ENCODE peak calls at places on chromosome 15, in seven cellular contexts. J is esophagus muscularis mucosa, L is A549, D is stomach, R is ovary, C is transverse colon, U is SK-N-SH. T is an unnamed sample. For H3K4me1, the result is how much of the 10 kb centered on the place peaks cover.

GRCh38 chr15:29569533-29570092 is 252.7 kb downstream of the TJP1 start:
- DNase-seq in L (no peak), D (no peak), J (peak), R (no peak), C (no peak), U (no peak), T (no peak)

GRCh38 chr15:25242957-25243799 is 195.6 kb downstream of the UBE3A start:
- DNase-seq in U (no peak), C (no peak), J (no peak), R (peak), L (no peak), D (peak), T (no peak)

GRCh38 chr15:50134524-50135024 is 15.5 kb upstream of the ATP8B4 start:
- DNase-seq in U (no peak), R (no peak), C (no peak), D (no peak), J (no peak), L (peak), T (no peak)

GRCh38 chr15:76994496-76994895 is 430 bp upstream of the PSTPIP1 start:
- DNase-seq in L (no peak), J (no peak), U (no peak), D (no peak), C (peak), R (peak), T (no peak)

GRCh38 chr15:93026359-93026758 is 62.7 kb downstream of the RGMA start:
- DNase-seq in R (peak), J (no peak), L (no peak), C (no peak), U (no peak), D (no peak), T (no peak)

GRCh38 chr15:83046558-83047127 is 20.4 kb downstream of the BTBD1 start:
- DNase-seq in C (no peak), J (no peak), U (no peak), R (no peak), D (no peak), L (no peak), T (no peak)

GRCh38 chr15:97968380-97968779 is 7.9 kb downstream of the ARRDC4 start:
- DNase-seq in C (no peak), D (no peak), R (no peak), J (no peak), L (no peak), U (no peak), T (no peak)

GRCh38 chr15:66038387-66039116 is 169.3 kb downstream of the RAB11A start:
- DNase-seq in C (no peak), L (no peak), J (no peak), R (no peak), U (no peak), D (no peak), T (no peak)

GRCh38 chr15:63923993-63924950 is 90.5 kb upstream of the HERC1 start:
- DNase-seq in R (no peak), C (no peak), D (no peak), L (no peak), U (no peak), J (no peak), T (no peak)

GRCh38 chr15:63050737-63051700 is 8.5 kb downstream of the TPM1 start:
- DNase-seq in D (no peak), C (peak), J (no peak), R (no peak), U (no peak), L (peak), T (no peak)

GRCh38 chr15:35123743-35124142 is 38.6 kb upstream of the NANOGP8 start:
- DNase-seq in D (no peak), R (no peak), C (no peak), L (no peak), U (no peak), J (no peak), T (no peak)

GRCh38 chr15:93235926-93236781 is 147.1 kb upstream of the RGMA start:
- DNase-seq in D (peak), C (peak), L (peak), U (no peak), R (no peak), J (peak), T (peak)

GRCh38 chr15:47124430-47125102 is 592.7 kb upstream of the SEMA6D start:
- DNase-seq in R (no peak), D (no peak), U (no peak), J (no peak), C (no peak), L (no peak), T (no peak)

GRCh38 chr15:51267714-51268105 is 70.7 kb downstream of the CYP19A1 start:
- DNase-seq in U (peak), L (no peak), J (no peak), R (no peak), C (no peak), D (no peak), T (peak)

GRCh38 chr15:33608714-33609113 is 297.9 kb downstream of the RYR3 start:
- DNase-seq in R (no peak), L (peak), D (no peak), U (peak), J (no peak), C (no peak), T (no peak)

GRCh38 chr15:88695046-88695445 is 56.2 kb downstream of the ISG20 start:
- DNase-seq in J (no peak), D (no peak), U (no peak), R (no peak), C (no peak), L (no peak), T (no peak)

GRCh38 chr15:83653639-83654378 is at the start of gene ADAMTSL3:
- DNase-seq in R (peak), J (peak), C (peak), U (peak), L (peak), D (peak), T (no peak)

GRCh38 chr15:97522362-97522761 is 438.1 kb upstream of the ARRDC4 start:
- DNase-seq in R (no peak), L (no peak), J (no peak), U (no peak), D (no peak), C (no peak), T (no peak)

GRCh38 chr15:23835944-23836343 is 148.8 kb upstream of the NDN start:
- DNase-seq in J (no peak), L (peak), C (no peak), D (no peak), R (no peak), U (no peak), T (no peak)

GRCh38 chr15:56832125-56832524 is 86.3 kb upstream of the TCF12 start:
- DNase-seq in D (peak), L (peak), U (no peak), C (peak), R (no peak), J (no peak), T (no peak)

GRCh38 chr15:71802770-71803169 is 7.6 kb upstream of the NR2E3 start:
- DNase-seq in R (no peak), C (no peak), J (no peak), L (no peak), D (no peak), U (no peak), T (no peak)

GRCh38 chr15:96410175-96411055 is 79.9 kb downstream of the NR2F2 start:
- DNase-seq in R (no peak), U (no peak), J (peak), L (no peak), C (no peak), D (no peak), T (no peak)

GRCh38 chr15:87706001-87706400 is 550.5 kb downstream of the NTRK3 start:
- DNase-seq in R (no peak), U (no peak), J (peak), L (no peak), D (no peak), C (no peak), T (no peak)

GRCh38 chr15:73632670-73633058 is 525 bp downstream of the NPTN start:
- DNase-seq in U (no peak), J (no peak), D (peak), C (no peak), L (no peak), R (no peak), T (no peak)

GRCh38 chr15:48601095-48601494 is 44.4 kb downstream of the FBN1 start:
- DNase-seq in C (no peak), R (no peak), U (no peak), J (no peak), D (no peak), L (no peak), T (no peak)

GRCh38 chr15:48595988-48596387 is 49.5 kb downstream of the FBN1 start:
- DNase-seq in C (no peak), R (no peak), J (no peak), U (no peak), L (no peak), D (no peak), T (no peak)

GRCh38 chr15:48592929-48593328 is 52.6 kb downstream of the FBN1 start:
- DNase-seq in R (no peak), L (no peak), J (no peak), D (no peak), U (no peak), C (no peak), T (no peak)

GRCh38 chr15:48596415-48596814 is 49.1 kb downstream of the FBN1 start:
- DNase-seq in C (no peak), R (no peak), U (no peak), L (no peak), D (no peak), J (no peak), T (no peak)

DNA sequence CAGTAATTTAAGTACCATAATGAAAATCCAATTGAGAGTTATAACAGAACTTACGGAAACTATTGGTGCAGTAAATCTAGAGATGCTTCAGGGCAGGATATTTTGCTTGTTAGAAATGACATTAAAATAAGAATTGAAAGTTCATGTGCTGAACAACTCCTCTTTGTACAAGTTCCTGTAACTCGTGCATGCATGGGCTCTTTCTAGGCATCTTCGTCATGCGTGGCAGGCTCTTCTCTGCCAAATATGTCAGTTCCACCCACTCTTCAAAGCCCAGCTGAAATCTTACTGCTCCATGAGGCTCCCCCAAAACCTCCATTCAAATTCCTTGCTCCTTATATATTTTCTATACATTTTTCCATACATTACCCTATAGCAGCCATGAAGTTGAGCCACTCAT is 48.7 kb downstream of the FBN1 start:
- DNase-seq in L (no peak), C (no peak), U (no peak), D (no peak), J (no peak), R (no peak), T (no peak)
- H3K4me3 ChIP-seq in L (no peak), C (no peak), U (no peak), D (no peak), J (no peak), R (no peak), T (no peak)

GRCh38 chr15:30973379-30973778 is 18.0 kb downstream of the MTMR10 start:
- DNase-seq in J (no peak), D (no peak), U (no peak), L (no peak), C (no peak), R (no peak), T (no peak)

GRCh38 chr15:30974112-30974511 is 17.3 kb downstream of the MTMR10 start:
- DNase-seq in D (no peak), J (no peak), R (no peak), U (no peak), L (no peak), C (no peak), T (no peak)

GRCh38 chr15:30984118-30984517 is 7.3 kb downstream of the MTMR10 start:
- DNase-seq in U (no peak), D (no peak), L (no peak), C (no peak), J (no peak), R (no peak), T (no peak)

GRCh38 chr15:30979457-30979856 is 12.0 kb downstream of the MTMR10 start:
- DNase-seq in R (no peak), J (no peak), U (no peak), C (no peak), D (no peak), L (no peak), T (no peak)

DNA sequence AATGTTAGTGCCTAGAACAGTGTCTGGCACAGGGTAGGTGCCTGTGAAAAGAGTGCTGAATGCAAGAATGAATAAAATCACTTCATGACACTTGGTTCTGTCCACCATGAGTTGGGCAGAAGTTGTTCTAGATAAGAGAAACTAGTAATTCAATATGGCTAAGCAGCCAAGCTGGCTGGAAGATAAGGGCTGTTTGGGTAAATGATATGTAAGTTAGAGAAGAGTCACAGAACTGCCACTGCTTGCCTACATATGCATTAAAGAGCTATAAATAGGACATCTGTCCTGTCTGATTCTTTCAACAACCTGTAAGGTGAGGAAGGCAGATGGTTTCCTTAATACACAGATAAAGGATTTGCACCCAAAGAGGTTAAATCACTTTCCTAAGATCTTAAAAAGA is 13.1 kb downstream of the MTMR10 start:
- DNase-seq in J (no peak), R (no peak), D (no peak), C (no peak), U (no peak), L (no peak), T (no peak)
- H3K4me1 ChIP-seq in J (under half), R (under half), D (half or more), C (under half), U (under half), L (under half), T (half or more)

GRCh38 chr15:58458076-58458475 is 26.3 kb downstream of the LIPC start:
- DNase-seq in U (no peak), R (no peak), D (no peak), J (no peak), C (no peak), L (no peak), T (no peak)

GRCh38 chr15:58459562-58459961 is 27.8 kb downstream of the LIPC start:
- DNase-seq in D (no peak), U (no peak), R (no peak), J (no peak), L (no peak), C (peak), T (no peak)

GRCh38 chr15:58459045-58459444 is 27.3 kb downstream of the LIPC start:
- DNase-seq in L (no peak), D (no peak), U (no peak), J (no peak), R (no peak), C (no peak), T (no peak)

GRCh38 chr15:58454950-58455401 is 23.2 kb downstream of the LIPC start:
- DNase-seq in U (no peak), C (no peak), R (no peak), J (no peak), D (no peak), L (no peak), T (no peak)

GRCh38 chr15:58457466-58457965 is 25.7 kb downstream of the LIPC start:
- DNase-seq in R (no peak), J (no peak), L (no peak), C (no peak), D (no peak), U (no peak), T (no peak)
- TF ChIP-seq EP300 in R (no peak), J (no peak), L (no peak), C (no peak), D (no peak), U (no peak), T (no peak)

DNA sequence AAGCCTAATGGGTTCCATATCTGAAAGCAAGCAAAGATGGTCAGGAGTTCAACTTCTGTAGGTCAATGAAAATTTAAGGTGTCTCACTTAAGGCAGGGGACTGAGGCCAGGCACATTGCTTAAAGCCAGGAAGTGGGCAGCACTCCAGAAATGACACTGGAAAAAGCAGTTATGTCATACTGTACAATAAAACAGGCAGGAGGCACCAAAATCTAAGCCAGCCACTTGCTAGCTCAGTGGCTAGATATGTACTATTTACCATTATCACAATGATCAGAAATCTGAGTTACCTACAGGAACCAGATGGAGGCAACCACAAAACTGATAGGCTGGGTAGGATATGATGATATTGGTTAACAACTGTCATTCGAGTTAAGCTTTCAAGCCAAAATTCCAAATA is 57.3 kb downstream of the FRMD5 start:
- DNase-seq in J (no peak), C (peak), U (peak), L (no peak), D (no peak), R (no peak), T (no peak)
- H3K4me3 ChIP-seq in J (no peak), C (no peak), U (no peak), L (no peak), D (no peak), R (no peak), T (no peak)

GRCh38 chr15:78881681-78882080 is 9.0 kb downstream of the MORF4L1 start:
- DNase-seq in R (no peak), L (no peak), D (no peak), J (no peak), U (no peak), C (no peak), T (no peak)

GRCh38 chr15:78878356-78878755 is 5.7 kb downstream of the MORF4L1 start:
- DNase-seq in U (no peak), C (no peak), R (no peak), J (no peak), L (no peak), D (no peak), T (no peak)

GRCh38 chr15:78880828-78881227 is 8.1 kb downstream of the MORF4L1 start:
- DNase-seq in U (no peak), L (no peak), C (no peak), R (no peak), J (no peak), D (no peak), T (no peak)

GRCh38 chr15:78880242-78880533 is 7.5 kb downstream of the MORF4L1 start:
- DNase-seq in C (no peak), R (no peak), L (no peak), U (no peak), D (no peak), J (no peak), T (no peak)

GRCh38 chr15:78879517-78880241 is 7.0 kb downstream of the MORF4L1 start:
- DNase-seq in L (no peak), R (no peak), D (no peak), J (no peak), C (no peak), U (no peak), T (no peak)
- H3K4me1 ChIP-seq in L (half or more), R (under half), D (half or more), J (half or more), C (half or more), U (under half), T (half or more)

GRCh38 chr15:74730619-74731316 is 5.4 kb upstream of the CYP1A1 start:
- DNase-seq in C (no peak), J (no peak), L (no peak), R (no peak), U (no peak), D (no peak), T (no peak)
- TF ChIP-seq EP300 in C (no peak), J (no peak), L (no peak), R (no peak), U (no peak), D (no peak), T (no peak)

GRCh38 chr15:67126551-67127333 is 61.3 kb downstream of the SMAD3 start:
- DNase-seq in L (no peak), U (no peak), C (no peak), R (no peak), D (no peak), J (no peak), T (no peak)
- H3K4me3 ChIP-seq in L (peak), U (no peak), C (no peak), R (no peak), D (no peak), J (no peak), T (no peak)

GRCh38 chr15:99437315-99438221 is 128.2 kb upstream of the MEF2A start:
- DNase-seq in U (no peak), J (no peak), C (no peak), D (peak), R (peak), L (no peak), T (peak)
- H3K4me1 ChIP-seq in U (under half), J (half or more), C (half or more), D (half or more), R (under half), L (under half), T (under half)

GRCh38 chr15:40093224-40093842 is 15.3 kb downstream of the BMF start:
- DNase-seq in D (no peak), J (no peak), U (no peak), R (peak), L (no peak), C (no peak), T (no peak)

GRCh38 chr15:40090774-40091455 is 17.8 kb downstream of the BMF start:
- DNase-seq in D (no peak), L (no peak), J (no peak), C (no peak), R (no peak), U (no peak), T (no peak)

GRCh38 chr15:40091861-40092415 is 16.7 kb downstream of the BMF start:
- DNase-seq in C (no peak), D (no peak), L (no peak), J (no peak), R (no peak), U (no peak), T (no peak)

GRCh38 chr15:40094156-40094555 is 14.5 kb downstream of the BMF start:
- DNase-seq in L (no peak), R (peak), D (no peak), C (no peak), J (no peak), U (no peak), T (no peak)

GRCh38 chr15:40092416-40093223 is 16.1 kb downstream of the BMF start:
- DNase-seq in R (peak), L (no peak), U (peak), D (no peak), C (peak), J (peak), T (no peak)
- TF ChIP-seq EP300 in R (no peak), L (no peak), U (peak), D (no peak), C (no peak), J (no peak), T (no peak)